ENCODE peak calls at places on chromosome 1, in six cellular contexts. D is fibroblast of lung, C is lower lobe of right lung, W is GM23338, S is pancreas, T is T-helper 2 cell. E is an unnamed sample.

GRCh38 chr1:40820251-40820797 is 36.7 kb downstream of the KCNQ4 start:
- DNase-seq in S (no peak), C (no peak), W (peak; percentile 67), D (no peak), T (no peak), E (no peak)

GRCh38 chr1:156467385-156467784 is 33.2 kb downstream of the MEF2D start:
- DNase-seq in C (no peak), W (no peak), S (no peak), T (no peak), D (no peak), E (no peak)

GRCh38 chr1:19648689-19649088 is 4.6 kb downstream of the NBL1 start:
- DNase-seq in C (no peak), S (no peak), D (peak; percentile 19), T (no peak), W (peak; percentile 96), E (no peak)

GRCh38 chr1:167109125-167109524 is 15.2 kb downstream of the STYXL2 start:
- DNase-seq in D (no peak), S (no peak), T (no peak), C (no peak), W (no peak), E (no peak)

GRCh38 chr1:212971312-212971711 is 21.0 kb downstream of the VASH2 start:
- DNase-seq in D (no peak), C (peak; percentile 53), T (no peak), S (no peak), W (no peak), E (no peak)

GRCh38 chr1:205454903-205455335 is 926 bp downstream of the BLACAT1 start:
- DNase-seq in W (peak; percentile 73), C (no peak), T (no peak), D (no peak), S (no peak), E (no peak)

GRCh38 chr1:118960567-118961136 is 27.5 kb downstream of the TBX15 start:
- DNase-seq in W (peak; percentile 5), T (no peak), S (no peak), C (no peak), D (peak; percentile 14), E (no peak)

GRCh38 chr1:71828431-71829012 is 453.8 kb downstream of the NEGR1 start:
- DNase-seq in T (no peak), D (no peak), W (no peak), S (no peak), C (no peak), E (no peak)

GRCh38 chr1:201480231-201481003 is 11.4 kb upstream of the PHLDA3 start:
- DNase-seq in S (peak; percentile 94), C (peak; percentile 91), W (peak; percentile 96), D (peak; percentile 55), T (peak; percentile 42), E (no peak)

E was measured in T-cell.